ENCODE peak calls at places on chromosomes 2 and 18, in ten cellular contexts. X is uterus, W is BE2C, N is astrocyte, S is PC-9, I is foreskin fibroblast, B is vagina, E is mammary epithelial cell, D is suprapubic skin, O is endothelial cell of umbilical vein. P is an unnamed sample.

GRCh38 chr2:183541766-183542165 is 417.5 kb downstream of the NUP35 start:
- DNase-seq in X (no peak), W (peak; percentile 11), N (peak; percentile 49), S (no peak), I (no peak), B (no peak), E (peak; percentile 17), D (no peak), O (no peak), P (peak; percentile 44)

GRCh38 chr2:28276076-28276618 is 116.5 kb upstream of the FOSL2 start:
- DNase-seq in X (peak; percentile 58), W (no peak), N (peak; percentile 99), S (peak; percentile 96), I (peak; percentile 96), B (no peak), E (peak; percentile 98), D (no peak), O (peak; percentile 96), P (peak; percentile 96)

GRCh38 chr2:241692448-241692847 is 5.8 kb upstream of the DTYMK start:
- DNase-seq in X (no peak), W (no peak), N (peak; percentile 82), S (no peak), I (peak; percentile 89), B (no peak), E (peak; percentile 30), D (no peak), O (no peak), P (peak; percentile 48)

GRCh38 chr2:60556998-60557955 is 3.8 kb upstream of the BCL11A start:
- DNase-seq in X (no peak), W (no peak), N (no peak), S (no peak), I (no peak), B (no peak), E (no peak), D (no peak), O (no peak), P (no peak)

GRCh38 chr2:200405599-200406298 is 99.3 kb downstream of the SPATS2L start:
- DNase-seq in X (no peak), W (no peak), N (peak; percentile 95), S (peak; percentile 99), I (peak; percentile 89), B (no peak), E (peak; percentile 87), D (no peak), O (peak; percentile 94), P (peak; percentile 89)

GRCh38 chr2:1607236-1607920 is 136.9 kb downstream of the PXDN start:
- DNase-seq in X (no peak), W (no peak), N (no peak), S (no peak), I (peak; percentile 15), B (no peak), E (no peak), D (no peak), O (no peak), P (no peak)

GRCh38 chr2:109666466-109666865 is 52.3 kb downstream of the SOWAHC start:
- DNase-seq in X (no peak), W (no peak), N (no peak), S (no peak), I (no peak), B (no peak), E (no peak), D (no peak), O (no peak), P (no peak)

GRCh38 chr2:104889261-104890091 is 35.6 kb downstream of the POU3F3 start:
- DNase-seq in X (no peak), W (no peak), N (no peak), S (no peak), I (no peak), B (no peak), E (no peak), D (no peak), O (no peak), P (no peak)

GRCh38 chr2:19358242-19359020 is at the start of gene OSR1:
- DNase-seq in X (peak; percentile 82), W (no peak), N (peak; percentile 37), S (no peak), I (peak; percentile 94), B (no peak), E (peak; percentile 74), D (peak; percentile 87), O (peak; percentile 13), P (peak; percentile 58)

GRCh38 chr2:148486655-148487054 is 157.9 kb upstream of the EPC2 start:
- DNase-seq in X (no peak), W (no peak), N (no peak), S (no peak), I (no peak), B (no peak), E (no peak), D (no peak), O (no peak), P (no peak)

GRCh38 chr2:237235383-237236095 is 149.8 kb downstream of the COPS8 start:
- DNase-seq in X (peak; percentile 89), W (no peak), N (peak; percentile 97), S (no peak), I (peak; percentile 93), B (no peak), E (peak; percentile 72), D (no peak), O (no peak), P (no peak)

GRCh38 chr2:222038086-222038802 is 260.6 kb downstream of the PAX3 start:
- DNase-seq in X (no peak), W (no peak), N (peak; percentile 64), S (no peak), I (peak; percentile 49), B (no peak), E (no peak), D (no peak), O (no peak), P (peak; percentile 40)

GRCh38 chr2:38251940-38252339 is 125.1 kb downstream of the ATL2 start:
- DNase-seq in X (no peak), W (no peak), N (no peak), S (no peak), I (no peak), B (no peak), E (no peak), D (no peak), O (no peak), P (no peak)

DNA sequence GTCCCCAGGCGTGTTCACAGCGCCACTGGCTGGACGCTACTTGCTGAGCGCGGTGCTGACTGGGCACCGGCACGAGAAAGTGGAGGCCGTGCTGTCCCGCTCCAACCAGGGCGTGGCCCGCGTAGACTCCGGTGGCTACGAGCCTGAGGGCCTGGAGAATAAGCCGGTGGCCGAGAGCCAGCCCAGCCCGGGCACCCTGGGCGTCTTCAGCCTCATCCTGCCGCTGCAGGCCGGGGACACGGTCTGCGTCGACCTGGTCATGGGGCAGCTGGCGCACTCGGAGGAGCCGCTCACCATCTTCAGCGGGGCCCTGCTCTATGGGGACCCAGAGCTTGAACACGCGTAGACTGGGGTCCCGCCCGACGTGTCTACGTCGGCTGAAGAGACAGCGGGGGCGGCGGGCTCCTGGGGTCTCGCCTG is 892 bp upstream of the KHK start:
- DNase-seq in X (peak; percentile 75), W (peak; percentile 67), N (peak; percentile 50), S (peak; percentile 39), I (peak; percentile 91), B (no peak), E (peak; percentile 48), D (peak; percentile 89), O (peak; percentile 78), P (peak; percentile 55)
- TF ChIP-seq CTCF in X (peak; percentile 52), W (peak; percentile 53), N (peak; percentile 18), S (no peak), I (peak; percentile 54), B (no peak), E (peak; percentile 15), D (peak; percentile 10), O (peak; percentile 51), P (no peak)

GRCh38 chr2:143284087-143284675 is 155.0 kb downstream of the ARHGAP15 start:
- DNase-seq in X (no peak), W (peak; percentile 31), N (no peak), S (no peak), I (peak; percentile 47), B (no peak), E (peak; percentile 21), D (no peak), O (peak; percentile 40), P (peak; percentile 65)

GRCh38 chr2:143280097-143280757 is 151.0 kb downstream of the ARHGAP15 start:
- DNase-seq in X (no peak), W (no peak), N (no peak), S (no peak), I (no peak), B (no peak), E (no peak), D (no peak), O (no peak), P (no peak)

GRCh38 chr2:143279672-143280071 is 150.5 kb downstream of the ARHGAP15 start:
- DNase-seq in X (no peak), W (no peak), N (no peak), S (no peak), I (no peak), B (no peak), E (no peak), D (no peak), O (no peak), P (no peak)

DNA sequence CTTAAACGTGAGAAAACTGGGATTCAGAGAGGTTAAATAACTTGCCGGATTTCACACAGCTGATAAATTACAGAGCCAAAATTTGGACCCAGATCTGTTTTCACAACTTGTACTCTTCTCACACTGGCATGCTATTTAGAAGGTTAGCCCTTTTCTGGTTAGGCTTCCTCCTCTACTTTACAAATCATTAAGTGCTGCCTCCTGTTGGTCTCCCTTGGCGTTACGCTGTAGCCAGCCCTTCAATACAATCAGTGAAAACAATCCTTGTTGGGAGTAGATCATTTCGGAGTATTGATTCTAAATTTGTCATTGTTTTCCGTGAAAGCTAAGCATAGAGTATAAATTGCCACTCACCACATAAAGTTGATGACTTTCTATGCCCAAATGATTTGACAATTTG is 153.5 kb downstream of the ARHGAP15 start:
- DNase-seq in X (no peak), W (no peak), N (no peak), S (no peak), I (no peak), B (no peak), E (no peak), D (no peak), O (no peak), P (peak; percentile 7)
- H3K4me3 ChIP-seq in X (no peak overlapping the region), W (no peak overlapping the region), N (no peak overlapping the region), S (no peak overlapping the region), I (no peak overlapping the region), B (no peak overlapping the region), E (no peak overlapping the region), D (no peak overlapping the region), O (no peak overlapping the region), P (no peak overlapping the region)

GRCh38 chr18:52484977-52485376 is 145.0 kb downstream of the DCC start:
- DNase-seq in X (no peak), W (no peak), N (no peak), S (no peak), I (no peak), B (no peak), E (no peak), D (no peak), O (no peak), P (no peak)
- TF ChIP-seq CTCF in X (no peak), W (no peak), N (no peak), S (no peak), I (no peak), B (no peak), E (no peak), D (no peak), O (no peak), P (no peak)

DNA sequence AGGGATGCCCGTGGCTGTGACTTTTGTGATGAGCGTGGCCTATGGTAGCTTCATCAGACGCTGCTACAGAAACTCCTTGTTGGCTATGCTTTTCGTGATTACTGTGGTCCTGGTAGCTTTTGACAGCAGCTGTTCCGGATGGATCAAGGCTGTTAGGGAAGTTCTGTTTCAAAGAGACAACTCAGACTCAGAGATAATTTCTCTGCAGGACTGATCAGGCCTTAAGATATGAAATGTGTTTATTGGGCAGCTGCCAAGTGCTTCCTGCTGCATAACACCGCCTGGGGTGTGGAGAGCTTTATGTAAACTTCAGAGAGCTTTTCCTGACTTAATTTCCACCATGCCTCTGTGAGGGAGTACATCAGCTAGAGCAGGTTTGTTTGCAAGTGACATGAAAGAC is 243.8 kb downstream of the TSN start:
- DNase-seq in X (no peak), W (peak; percentile 62), N (peak; percentile 22), S (no peak), I (no peak), B (peak; percentile 43), E (peak; percentile 6), D (peak; percentile 28), O (peak; percentile 65), P (peak; percentile 1)
- H3K4me3 ChIP-seq in X (no peak overlapping the region), W (no peak overlapping the region), N (no peak overlapping the region), S (no peak overlapping the region), I (no peak overlapping the region), B (no peak overlapping the region), E (no peak overlapping the region), D (no peak overlapping the region), O (no peak overlapping the region), P (no peak overlapping the region)

P was measured in epithelial cell of esophagus.